ENCODE peak calls at places on chromosomes 5 and 9, in eight cellular contexts. One of them, this sample, is unnamed.

GRCh38 chr9:20041717-20042116 is 252.9 kb upstream of the SLC24A2 start:
- DNase-seq in thoracic aorta: no peak
- DNase-seq in PC-9: no peak
- DNase-seq in stomach: no peak
- DNase-seq in osteoblast: no peak
- DNase-seq in AG04450: no peak
- DNase-seq in heart right ventricle: peak; percentile 9
- DNase-seq in A549: no peak
- DNase-seq in this sample: no peak

GRCh38 chr5:66814146-66814991 is 218.2 kb downstream of the MAST4 start:
- DNase-seq in AG04450: no peak
- DNase-seq in heart right ventricle: peak; percentile 51
- DNase-seq in osteoblast: no peak
- DNase-seq in stomach: no peak
- DNase-seq in A549: peak; percentile 66
- DNase-seq in PC-9: peak; percentile 29
- DNase-seq in thoracic aorta: no peak
- DNase-seq in this sample: peak; percentile 46

GRCh38 chr9:10134266-10134665 is 478.5 kb downstream of the PTPRD start:
- DNase-seq in stomach: no peak
- DNase-seq in thoracic aorta: no peak
- DNase-seq in osteoblast: no peak
- DNase-seq in A549: no peak
- DNase-seq in heart right ventricle: no peak
- DNase-seq in AG04450: no peak
- DNase-seq in PC-9: no peak
- DNase-seq in this sample: no peak

GRCh38 chr9:101465330-101465915 is 29.8 kb upstream of the ALDOB start:
- DNase-seq in AG04450: no peak
- DNase-seq in A549: peak; percentile 77
- DNase-seq in PC-9: no peak
- DNase-seq in heart right ventricle: peak; percentile 33
- DNase-seq in thoracic aorta: no peak
- DNase-seq in osteoblast: no peak
- DNase-seq in stomach: peak; percentile 65
- DNase-seq in this sample: no peak

GRCh38 chr5:93257616-93258015 is 323.4 kb downstream of the NR2F1-AS1 start:
- DNase-seq in thoracic aorta: no peak
- DNase-seq in heart right ventricle: no peak
- DNase-seq in AG04450: no peak
- DNase-seq in A549: no peak
- DNase-seq in PC-9: no peak
- DNase-seq in osteoblast: no peak
- DNase-seq in stomach: no peak
- DNase-seq in this sample: no peak

GRCh38 chr9:116087751-116088194 is 65.8 kb upstream of the PAPPA start:
- DNase-seq in heart right ventricle: no peak
- DNase-seq in thoracic aorta: no peak
- DNase-seq in A549: peak; percentile 87
- DNase-seq in PC-9: peak; percentile 6
- DNase-seq in AG04450: peak; percentile 48
- DNase-seq in stomach: no peak
- DNase-seq in osteoblast: peak; percentile 58
- DNase-seq in this sample: no peak

GRCh38 chr5:128409401-128409800 is 128.6 kb downstream of the FBN2 start:
- DNase-seq in stomach: no peak
- DNase-seq in osteoblast: no peak
- DNase-seq in A549: no peak
- DNase-seq in AG04450: no peak
- DNase-seq in thoracic aorta: no peak
- DNase-seq in heart right ventricle: no peak
- DNase-seq in PC-9: no peak
- DNase-seq in this sample: no peak

GRCh38 chr9:6714176-6714575 is 43.6 kb upstream of the KDM4C start:
- DNase-seq in heart right ventricle: no peak
- DNase-seq in osteoblast: no peak
- DNase-seq in A549: no peak
- DNase-seq in thoracic aorta: no peak
- DNase-seq in AG04450: no peak
- DNase-seq in stomach: no peak
- DNase-seq in PC-9: no peak
- DNase-seq in this sample: no peak

GRCh38 chr9:125538092-125538473 is 168.9 kb downstream of the MAPKAP1 start:
- DNase-seq in AG04450: peak; percentile 78
- DNase-seq in stomach: peak; percentile 74
- DNase-seq in PC-9: peak; percentile 88
- DNase-seq in osteoblast: no peak
- DNase-seq in thoracic aorta: no peak
- DNase-seq in heart right ventricle: peak; percentile 30
- DNase-seq in A549: peak; percentile 72
- DNase-seq in this sample: no peak

GRCh38 chr5:172175263-172175719 is 12.7 kb downstream of the STK10 start:
- DNase-seq in PC-9: no peak
- DNase-seq in AG04450: no peak
- DNase-seq in A549: no peak
- DNase-seq in osteoblast: no peak
- DNase-seq in thoracic aorta: no peak
- DNase-seq in stomach: peak; percentile 63
- DNase-seq in heart right ventricle: peak; percentile 35
- DNase-seq in this sample: no peak

GRCh38 chr5:180467576-180467975 is 26.6 kb upstream of the CNOT6 start:
- DNase-seq in thoracic aorta: no peak
- DNase-seq in stomach: no peak
- DNase-seq in PC-9: no peak
- DNase-seq in heart right ventricle: no peak
- DNase-seq in AG04450: no peak
- DNase-seq in osteoblast: peak; percentile 41
- DNase-seq in A549: no peak
- DNase-seq in this sample: no peak

GRCh38 chr9:90974007-90974406 is 172.4 kb downstream of the SYK start:
- DNase-seq in heart right ventricle: no peak
- DNase-seq in PC-9: no peak
- DNase-seq in thoracic aorta: no peak
- DNase-seq in stomach: no peak
- DNase-seq in A549: no peak
- DNase-seq in AG04450: no peak
- DNase-seq in osteoblast: peak; percentile 61
- DNase-seq in this sample: no peak

GRCh38 chr9:128627127-128627715 is 29.4 kb downstream of the DYNC2I2 start:
- DNase-seq in PC-9: no peak
- DNase-seq in heart right ventricle: no peak
- DNase-seq in AG04450: no peak
- DNase-seq in A549: no peak
- DNase-seq in osteoblast: no peak
- DNase-seq in thoracic aorta: no peak
- DNase-seq in stomach: no peak
- DNase-seq in this sample: no peak

GRCh38 chr9:12815895-12816294 is 41.1 kb downstream of the LURAP1L start:
- DNase-seq in AG04450: peak; percentile 33
- DNase-seq in A549: peak; percentile 31
- DNase-seq in stomach: no peak
- DNase-seq in osteoblast: no peak
- DNase-seq in heart right ventricle: no peak
- DNase-seq in PC-9: no peak
- DNase-seq in thoracic aorta: no peak
- DNase-seq in this sample: no peak

GRCh38 chr5:54645888-54646284 is 128.3 kb downstream of the SNX18 start:
- DNase-seq in thoracic aorta: no peak
- DNase-seq in heart right ventricle: no peak
- DNase-seq in A549: no peak
- DNase-seq in AG04450: no peak
- DNase-seq in stomach: no peak
- DNase-seq in osteoblast: peak; percentile 66
- DNase-seq in PC-9: no peak
- DNase-seq in this sample: no peak

GRCh38 chr5:74382115-74382514 is 258.4 kb downstream of the ENC1 start:
- DNase-seq in stomach: no peak
- DNase-seq in heart right ventricle: no peak
- DNase-seq in osteoblast: no peak
- DNase-seq in AG04450: no peak
- DNase-seq in PC-9: no peak
- DNase-seq in A549: no peak
- DNase-seq in thoracic aorta: no peak
- DNase-seq in this sample: no peak

GRCh38 chr5:109324941-109325340 is 84.8 kb downstream of the PJA2 start:
- DNase-seq in thoracic aorta: no peak
- DNase-seq in AG04450: no peak
- DNase-seq in osteoblast: no peak
- DNase-seq in A549: no peak
- DNase-seq in heart right ventricle: no peak
- DNase-seq in stomach: no peak
- DNase-seq in PC-9: no peak
- DNase-seq in this sample: no peak

GRCh38 chr9:108609227-108609894 is 246.4 kb downstream of the ACTL7B start:
- DNase-seq in PC-9: no peak
- DNase-seq in A549: no peak
- DNase-seq in stomach: no peak
- DNase-seq in osteoblast: peak; percentile 87
- DNase-seq in thoracic aorta: no peak
- DNase-seq in heart right ventricle: no peak
- DNase-seq in AG04450: no peak
- DNase-seq in this sample: no peak

GRCh38 chr5:172312286-172312685 is 28.7 kb upstream of the UBTD2 start:
- DNase-seq in A549: no peak
- DNase-seq in osteoblast: peak; percentile 92
- DNase-seq in heart right ventricle: no peak
- DNase-seq in AG04450: no peak
- DNase-seq in stomach: no peak
- DNase-seq in thoracic aorta: no peak
- DNase-seq in PC-9: no peak
- DNase-seq in this sample: no peak

GRCh38 chr9:95854386-95855015 is 21.0 kb upstream of the ERCC6L2 start:
- DNase-seq in osteoblast: peak; percentile 27
- DNase-seq in thoracic aorta: no peak
- DNase-seq in heart right ventricle: no peak
- DNase-seq in AG04450: peak; percentile 20
- DNase-seq in A549: no peak
- DNase-seq in PC-9: no peak
- DNase-seq in stomach: no peak
- DNase-seq in this sample: no peak

GRCh38 chr5:86075139-86075538 is 542.6 kb upstream of the COX7C start:
- DNase-seq in heart right ventricle: no peak
- DNase-seq in A549: no peak
- DNase-seq in AG04450: no peak
- DNase-seq in osteoblast: no peak
- DNase-seq in thoracic aorta: no peak
- DNase-seq in PC-9: no peak
- DNase-seq in stomach: no peak
- DNase-seq in this sample: no peak

GRCh38 chr5:149110406-149110805 is 30.9 kb upstream of the ABLIM3 start:
- DNase-seq in AG04450: no peak
- DNase-seq in A549: no peak
- DNase-seq in heart right ventricle: no peak
- DNase-seq in PC-9: no peak
- DNase-seq in thoracic aorta: no peak
- DNase-seq in osteoblast: no peak
- DNase-seq in stomach: no peak
- DNase-seq in this sample: no peak

GRCh38 chr5:150245808-150246207 is 43.8 kb downstream of the CAMK2A start:
- DNase-seq in A549: no peak
- DNase-seq in PC-9: no peak
- DNase-seq in thoracic aorta: no peak
- DNase-seq in heart right ventricle: no peak
- DNase-seq in osteoblast: no peak
- DNase-seq in AG04450: no peak
- DNase-seq in stomach: no peak
- DNase-seq in this sample: no peak

DNA sequence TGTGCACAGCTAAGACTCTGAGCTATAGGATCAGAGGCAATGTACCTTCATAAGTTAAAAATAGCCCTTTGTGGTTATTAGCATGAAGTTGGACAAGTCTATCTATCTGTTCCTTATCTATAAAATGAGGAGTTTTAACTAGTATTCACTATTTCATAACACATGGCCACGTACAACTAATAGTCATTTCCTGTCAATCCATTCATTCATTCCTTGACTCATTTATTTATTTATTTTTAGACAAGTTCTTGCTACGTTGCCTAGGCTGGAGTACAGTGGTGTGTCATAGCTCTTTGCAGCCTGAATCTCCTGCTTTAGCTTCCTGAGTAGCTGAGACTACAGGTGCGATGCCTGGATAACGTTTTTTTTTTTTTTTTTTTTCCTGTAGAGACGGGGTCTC is 92.1 kb downstream of the NR3C1 start:
- DNase-seq in thoracic aorta: no peak
- DNase-seq in stomach: no peak
- DNase-seq in AG04450: peak; percentile 38
- DNase-seq in PC-9: peak; percentile 6
- DNase-seq in A549: peak; percentile 38
- DNase-seq in heart right ventricle: no peak
- DNase-seq in osteoblast: no peak
- DNase-seq in this sample: peak; percentile 50
- H3K27ac ChIP-seq in thoracic aorta: no peak overlapping the region
- H3K27ac ChIP-seq in stomach: no peak overlapping the region
- H3K27ac ChIP-seq in AG04450: no peak overlapping the region
- H3K27ac ChIP-seq in PC-9: peak overlapping the region; percentile 23
- H3K27ac ChIP-seq in A549: no peak overlapping the region
- H3K27ac ChIP-seq in heart right ventricle: no peak overlapping the region
- H3K27ac ChIP-seq in osteoblast: peak overlapping the region; percentile 78
- H3K27ac ChIP-seq in this sample: peak overlapping the region; percentile 4

GRCh38 chr9:99130069-99130468 is 25.2 kb downstream of the TGFBR1 start:
- DNase-seq in stomach: no peak
- DNase-seq in osteoblast: no peak
- DNase-seq in A549: no peak
- DNase-seq in PC-9: no peak
- DNase-seq in heart right ventricle: no peak
- DNase-seq in AG04450: no peak
- DNase-seq in thoracic aorta: no peak
- DNase-seq in this sample: no peak
- H3K27ac ChIP-seq in stomach: no peak overlapping the region
- H3K27ac ChIP-seq in osteoblast: no peak overlapping the region
- H3K27ac ChIP-seq in A549: no peak overlapping the region
- H3K27ac ChIP-seq in PC-9: no peak overlapping the region
- H3K27ac ChIP-seq in heart right ventricle: no peak overlapping the region
- H3K27ac ChIP-seq in AG04450: no peak overlapping the region
- H3K27ac ChIP-seq in thoracic aorta: no peak overlapping the region
- H3K27ac ChIP-seq in this sample: no peak overlapping the region

DNA sequence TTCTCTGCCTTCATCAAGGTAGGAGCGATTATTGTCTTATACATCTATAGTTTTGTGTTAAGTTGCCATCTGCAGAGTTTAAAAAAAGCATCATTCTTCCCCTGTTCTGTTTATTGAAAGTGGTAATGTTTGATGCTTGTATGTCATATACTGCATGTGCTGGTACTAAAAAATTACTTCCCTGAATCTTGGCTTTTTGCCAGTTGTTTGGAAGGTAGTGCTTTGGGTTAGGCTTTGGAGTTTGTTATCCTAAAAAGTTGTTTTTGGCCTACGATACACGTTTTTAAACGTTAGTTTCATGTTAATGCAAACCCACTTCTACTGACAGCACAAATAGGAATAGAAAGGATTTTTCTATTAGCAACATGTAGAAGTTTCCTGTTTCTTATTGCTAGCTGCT is 158.3 kb downstream of the GIN1 start:
- DNase-seq in thoracic aorta: no peak
- DNase-seq in osteoblast: no peak
- DNase-seq in AG04450: no peak
- DNase-seq in PC-9: no peak
- DNase-seq in heart right ventricle: no peak
- DNase-seq in stomach: no peak
- DNase-seq in A549: no peak
- DNase-seq in this sample: no peak
- H3K27ac ChIP-seq in thoracic aorta: peak overlapping the region; percentile 12
- H3K27ac ChIP-seq in osteoblast: no peak overlapping the region
- H3K27ac ChIP-seq in AG04450: no peak overlapping the region
- H3K27ac ChIP-seq in PC-9: no peak overlapping the region
- H3K27ac ChIP-seq in heart right ventricle: no peak overlapping the region
- H3K27ac ChIP-seq in stomach: no peak overlapping the region
- H3K27ac ChIP-seq in A549: no peak overlapping the region
- H3K27ac ChIP-seq in this sample: no peak overlapping the region

GRCh38 chr5:5532306-5533076 is 110.0 kb downstream of the ICE1 start:
- DNase-seq in PC-9: no peak
- DNase-seq in A549: no peak
- DNase-seq in osteoblast: no peak
- DNase-seq in thoracic aorta: no peak
- DNase-seq in heart right ventricle: no peak
- DNase-seq in AG04450: no peak
- DNase-seq in stomach: no peak
- DNase-seq in this sample: no peak
- H3K27ac ChIP-seq in PC-9: no peak overlapping the region
- H3K27ac ChIP-seq in A549: no peak overlapping the region
- H3K27ac ChIP-seq in osteoblast: no peak overlapping the region
- H3K27ac ChIP-seq in thoracic aorta: no peak overlapping the region
- H3K27ac ChIP-seq in heart right ventricle: no peak overlapping the region
- H3K27ac ChIP-seq in AG04450: no peak overlapping the region
- H3K27ac ChIP-seq in stomach: no peak overlapping the region
- H3K27ac ChIP-seq in this sample: no peak overlapping the region